ENCODE peak calls at places on chromosome 14, in five cellular contexts. One of them, this sample, is unnamed.
A peak's percentile ranks its signal among the peaks of the same experiment; 100 is the strongest.

GRCh38 chr14:52069617-52070431 is 965 bp upstream of the NID2 start:
- DNase-seq in T-cell: no peak
- DNase-seq in smooth muscle cell of the brain vasculature: peak; percentile 85
- DNase-seq in globus pallidus: no peak
- DNase-seq in psoas muscle: no peak
- DNase-seq in this sample: no peak

GRCh38 chr14:28157887-28158791 is 608.4 kb upstream of the FOXG1 start:
- DNase-seq in psoas muscle: no peak
- DNase-seq in globus pallidus: no peak
- DNase-seq in T-cell: no peak
- DNase-seq in smooth muscle cell of the brain vasculature: no peak
- DNase-seq in this sample: peak; percentile 18

GRCh38 chr14:81265641-81266169 is 44.9 kb upstream of the GTF2A1 start:
- DNase-seq in smooth muscle cell of the brain vasculature: no peak
- DNase-seq in globus pallidus: no peak
- DNase-seq in T-cell: no peak
- DNase-seq in psoas muscle: no peak
- DNase-seq in this sample: no peak

GRCh38 chr14:74675219-74675618 is 37.7 kb downstream of the AREL1 start:
- DNase-seq in globus pallidus: no peak
- DNase-seq in psoas muscle: no peak
- DNase-seq in T-cell: no peak
- DNase-seq in smooth muscle cell of the brain vasculature: no peak
- DNase-seq in this sample: no peak

GRCh38 chr14:94391284-94391914 is 3.0 kb upstream of the SERPINA1 start:
- DNase-seq in smooth muscle cell of the brain vasculature: no peak
- DNase-seq in globus pallidus: no peak
- DNase-seq in psoas muscle: no peak
- DNase-seq in T-cell: no peak
- DNase-seq in this sample: no peak

GRCh38 chr14:29937116-29937515 is 9.5 kb upstream of the PRKD1 start:
- DNase-seq in smooth muscle cell of the brain vasculature: no peak
- DNase-seq in psoas muscle: no peak
- DNase-seq in T-cell: no peak
- DNase-seq in globus pallidus: no peak
- DNase-seq in this sample: no peak

GRCh38 chr14:71665157-71665556 is 267.1 kb upstream of the RGS6 start:
- DNase-seq in psoas muscle: no peak
- DNase-seq in smooth muscle cell of the brain vasculature: no peak
- DNase-seq in globus pallidus: no peak
- DNase-seq in T-cell: no peak
- DNase-seq in this sample: no peak

GRCh38 chr14:98840076-98840475 is 431.9 kb downstream of the BCL11B start:
- DNase-seq in T-cell: no peak
- DNase-seq in psoas muscle: no peak
- DNase-seq in globus pallidus: no peak
- DNase-seq in smooth muscle cell of the brain vasculature: no peak
- DNase-seq in this sample: no peak

GRCh38 chr14:53127151-53127550 is 26.0 kb downstream of the DDHD1 start:
- DNase-seq in psoas muscle: no peak
- DNase-seq in smooth muscle cell of the brain vasculature: no peak
- DNase-seq in T-cell: no peak
- DNase-seq in globus pallidus: no peak
- DNase-seq in this sample: no peak